ENCODE peak calls at places on chromosomes 5 and 9, in seven cellular contexts. R is NCI-H2029 treated with DMSO at 0.1 percent for 48 hours; G is activated CD8-positive, alpha-beta T cell treated with anti-CD3 and anti-CD28 coated beads for 36 hours; K is OCI-M1; J is endothelial cell; U is heart right ventricle; H is H9. A is an unnamed sample.

GRCh38 chr9:110282023-110282766 is 25.9 kb upstream of the TXN start:
- DNase-seq in R (no peak), G (no peak), K (peak), J (no peak), U (no peak), H (no peak), A (no peak)

GRCh38 chr5:112703866-112704820 is 33.5 kb upstream of the APC start:
- DNase-seq in R (peak), G (no peak), K (peak), J (no peak), U (peak), H (no peak), A (no peak)

GRCh38 chr9:97906236-97906831 is 16.0 kb downstream of the TRMO start:
- DNase-seq in R (no peak), G (peak), K (peak), J (no peak), U (peak), H (no peak), A (no peak)

GRCh38 chr9:77945798-77946197 is 85.8 kb downstream of the GNAQ start:
- DNase-seq in R (no peak), G (no peak), K (peak), J (no peak), U (no peak), H (no peak), A (no peak)

GRCh38 chr9:134964271-134964670 is 46.6 kb upstream of the FCN1 start:
- DNase-seq in R (no peak), G (no peak), K (no peak), J (no peak), U (no peak), H (no peak), A (no peak)

GRCh38 chr5:116011046-116011445 is 21.2 kb upstream of the ARL14EPL start:
- DNase-seq in R (no peak), G (no peak), K (no peak), J (no peak), U (no peak), H (no peak), A (no peak)

GRCh38 chr9:107208121-107208520 is 75.0 kb upstream of the RAD23B start:
- DNase-seq in R (no peak), G (no peak), K (no peak), J (no peak), U (no peak), H (no peak), A (no peak)

GRCh38 chr9:120524852-120525251 is 55.1 kb downstream of the CDK5RAP2 start:
- DNase-seq in R (peak), G (no peak), K (no peak), J (no peak), U (no peak), H (no peak), A (no peak)

GRCh38 chr5:114782869-114783268 is 386.8 kb downstream of the TRIM36 start:
- DNase-seq in R (no peak), G (no peak), K (no peak), J (peak), U (peak), H (peak), A (no peak)

GRCh38 chr9:133850937-133851336 is 112.8 kb upstream of the SARDH start:
- DNase-seq in R (no peak), G (no peak), K (no peak), J (no peak), U (no peak), H (no peak), A (no peak)

GRCh38 chr5:143923634-143924265 is 111.8 kb downstream of the HMHB1 start:
- DNase-seq in R (no peak), G (no peak), K (peak), J (no peak), U (no peak), H (no peak), A (no peak)